ENCODE peak calls at places on chromosomes 6 and 20, in nine cellular contexts. A is HFF-Myc, L is iris pigment epithelial cell, Z is T-helper 2 cell, U is foreskin keratinocyte, N is endothelial cell, G is GM04504, W is HT-29, Q is DMS53. S is an unnamed sample.

GRCh38 chr6:122753688-122754056 is 25.8 kb upstream of the FABP7 start:
- DNase-seq in A (no peak), L (no peak), Z (no peak), U (no peak), N (no peak), G (no peak), W (no peak), Q (no peak), S (no peak)

GRCh38 chr20:58842276-58842675 is 8.4 kb downstream of the GNAS-AS1 start:
- DNase-seq in A (no peak), L (no peak), Z (no peak), U (no peak), N (no peak), G (no peak), W (no peak), Q (no peak), S (no peak)

GRCh38 chr6:291697-292505 is at the start of gene DUSP22:
- DNase-seq in A (no peak), L (peak; percentile 89), Z (peak; percentile 65), U (peak; percentile 76), N (peak; percentile 84), G (peak; percentile 71), W (peak; percentile 83), Q (no peak), S (peak; percentile 94)

GRCh38 chr20:33793011-33793931 is 17.9 kb upstream of the CHMP4B start:
- DNase-seq in A (no peak), L (peak; percentile 43), Z (no peak), U (no peak), N (no peak), G (no peak), W (peak; percentile 37), Q (no peak), S (no peak)

GRCh38 chr20:43508604-43509040 is 1.1 kb downstream of the L3MBTL1 start:
- DNase-seq in A (no peak), L (no peak), Z (no peak), U (no peak), N (peak; percentile 13), G (no peak), W (peak; percentile 32), Q (peak; percentile 43), S (no peak)

GRCh38 chr20:37971561-37972127 is 61.6 kb downstream of the TTI1 start:
- DNase-seq in A (no peak), L (no peak), Z (no peak), U (no peak), N (no peak), G (no peak), W (no peak), Q (no peak), S (no peak)

GRCh38 chr20:8082025-8082424 is 50.0 kb upstream of the PLCB1 start:
- DNase-seq in A (no peak), L (peak; percentile 63), Z (no peak), U (peak; percentile 23), N (no peak), G (no peak), W (peak; percentile 41), Q (peak; percentile 23), S (peak; percentile 21)

GRCh38 chr6:99241905-99242534 is 107.5 kb downstream of the FAXC start:
- DNase-seq in A (peak; percentile 10), L (peak; percentile 55), Z (no peak), U (peak; percentile 37), N (peak; percentile 42), G (peak; percentile 6), W (peak; percentile 42), Q (peak; percentile 54), S (peak; percentile 67)

GRCh38 chr6:101226677-101227135 is 166.8 kb upstream of the GRIK2 start:
- DNase-seq in A (peak; percentile 30), L (peak; percentile 49), Z (no peak), U (peak; percentile 9), N (peak; percentile 41), G (peak; percentile 8), W (peak; percentile 36), Q (peak; percentile 60), S (peak; percentile 73)

GRCh38 chr6:33028220-33028849 is 18.9 kb upstream of the HLA-DOA start:
- DNase-seq in A (no peak), L (no peak), Z (no peak), U (no peak), N (no peak), G (no peak), W (no peak), Q (peak; percentile 12), S (no peak)

GRCh38 chr6:163816441-163816840 is 401.9 kb downstream of the QKI start:
- DNase-seq in A (no peak), L (peak; percentile 7), Z (no peak), U (no peak), N (no peak), G (no peak), W (no peak), Q (no peak), S (no peak)